ENCODE peak calls at places on chromosome 17, in eight cellular contexts. J is GM12865; D is PC-3; E is stimulated activated naive B cell treated with anti-CD40 and anti-IgM and Interleukin-4, amounts not matched to agents 10 μg/mL and 1 μg/mL and 100 μg/mL, for 72 hours; T is NCI-H774; Y is posterior cingulate gyrus; G is NCI-H1436; V is stimulated activated CD8-positive, alpha-beta memory T cell treated with anti-CD3 and anti-CD28 coated beads, Interleukin-2, amount 100 ng/mL, for 1 hour. S is an unnamed sample.

GRCh38 chr17:48262982-48263586 is 155.5 kb downstream of the SNX11 start:
- DNase-seq in E (no peak), T (peak), J (peak), V (no peak), G (no peak), Y (no peak), D (peak), S (no peak)

GRCh38 chr17:71304498-71305158 is 816.2 kb upstream of the SOX9 start:
- DNase-seq in J (no peak), Y (no peak), V (no peak), D (no peak), G (no peak), E (no peak), T (no peak), S (no peak)

GRCh38 chr17:9271989-9272388 is 250.7 kb downstream of the NTN1 start:
- DNase-seq in G (no peak), Y (no peak), V (no peak), T (no peak), D (no peak), E (no peak), J (no peak), S (no peak)

GRCh38 chr17:1227917-1228751 is 42.1 kb upstream of the BHLHA9 start:
- DNase-seq in D (no peak), Y (no peak), V (no peak), E (peak), J (peak), G (no peak), T (no peak), S (peak)

GRCh38 chr17:45345554-45346254 is 28.9 kb upstream of the MAP3K14 start:
- DNase-seq in E (no peak), T (no peak), J (no peak), Y (no peak), G (no peak), V (no peak), D (no peak), S (no peak)

GRCh38 chr17:29592850-29593545 is at the start of gene ANKRD13B:
- DNase-seq in Y (peak), E (peak), D (no peak), J (peak), V (no peak), T (peak), G (peak), S (no peak)

GRCh38 chr17:33895491-33895890 is 359.6 kb upstream of the CCL2 start:
- DNase-seq in T (no peak), D (no peak), G (no peak), V (no peak), E (no peak), Y (no peak), J (no peak), S (no peak)

GRCh38 chr17:2710804-2711607 is 558 bp downstream of the CLUH start:
- DNase-seq in J (peak), G (no peak), E (no peak), Y (no peak), T (no peak), V (no peak), D (peak), S (no peak)

GRCh38 chr17:45143767-45144198 is 4.5 kb upstream of the HEXIM1 start:
- DNase-seq in J (no peak), Y (no peak), D (no peak), T (no peak), E (peak), G (no peak), V (no peak), S (no peak)

GRCh38 chr17:18246109-18246725 is 12.3 kb downstream of the FLII start:
- DNase-seq in D (no peak), Y (no peak), J (no peak), V (no peak), T (no peak), G (no peak), E (no peak), S (no peak)

GRCh38 chr17:57269598-57270255 is 13.4 kb downstream of the MSI2 start:
- DNase-seq in J (no peak), V (no peak), G (no peak), T (no peak), E (no peak), D (no peak), Y (no peak), S (no peak)

GRCh38 chr17:36652716-36653115 is 51.3 kb downstream of the MRM1 start:
- DNase-seq in Y (no peak), V (no peak), D (peak), J (no peak), E (no peak), G (no peak), T (no peak), S (no peak)

GRCh38 chr17:64073771-64074703 is 53.6 kb upstream of the ICAM2 start:
- DNase-seq in D (no peak), T (peak), J (peak), E (no peak), V (no peak), Y (no peak), G (peak), S (no peak)

GRCh38 chr17:47895254-47895855 is 681 bp upstream of the SP2 start:
- DNase-seq in G (no peak), Y (no peak), D (peak), J (peak), V (no peak), E (peak), T (peak), S (no peak)

GRCh38 chr17:64077409-64077808 is 52.5 kb downstream of the ERN1 start:
- DNase-seq in D (peak), E (no peak), T (peak), G (no peak), J (no peak), Y (no peak), V (no peak), S (no peak)

GRCh38 chr17:56966277-56966676 is 5.4 kb upstream of the COIL start:
- DNase-seq in Y (no peak), E (no peak), V (no peak), D (no peak), G (peak), T (peak), J (no peak), S (no peak)

GRCh38 chr17:31778538-31778937 is 80.5 kb downstream of the COPRS start:
- DNase-seq in E (no peak), Y (no peak), G (no peak), J (no peak), D (no peak), V (no peak), T (no peak), S (no peak)

GRCh38 chr17:39979865-39980401 is 674 bp upstream of the PSMD3 start:
- DNase-seq in V (no peak), J (peak), T (no peak), E (peak), G (peak), Y (no peak), D (no peak), S (no peak)

GRCh38 chr17:68942389-68942788 is 12.8 kb downstream of the ABCA8 start:
- DNase-seq in T (no peak), E (no peak), J (no peak), G (no peak), V (no peak), D (no peak), Y (no peak), S (no peak)

GRCh38 chr17:45413498-45413923 is 19.2 kb downstream of the ARHGAP27 start:
- DNase-seq in G (no peak), D (no peak), T (no peak), J (no peak), Y (no peak), V (no peak), E (peak), S (no peak)

GRCh38 chr17:60630352-60630751 is 30.4 kb downstream of the PPM1D start:
- DNase-seq in Y (no peak), V (no peak), E (no peak), J (no peak), D (no peak), G (no peak), T (no peak), S (no peak)

S was measured in GM18507.